ENCODE peak calls at places on chromosomes 4 and X, in six cellular contexts. W is astrocyte of the hippocampus; M is naive thymus-derived CD8-positive, alpha-beta T cell; G is caudate nucleus; J is heart left ventricle; L is mesendoderm. K is an unnamed sample.

GRCh38 chr4:113278324-113278934 is 229.0 kb downstream of the ANK2 start:
- DNase-seq in W (peak), M (peak), G (peak), J (peak), L (peak), K (peak)

GRCh38 chrX:22246620-22247019 is 26.1 kb upstream of the CBLL2 start:
- DNase-seq in W (peak), M (no peak), G (no peak), J (no peak), L (no peak), K (no peak)

GRCh38 chr4:186936496-186937375 is 213.1 kb upstream of the FAT1 start:
- DNase-seq in W (peak), M (no peak), G (no peak), J (no peak), L (no peak), K (no peak)

GRCh38 chrX:53319614-53320542 is 38.5 kb upstream of the IQSEC2 start:
- DNase-seq in W (no peak), M (no peak), G (no peak), J (no peak), L (no peak), K (no peak)

GRCh38 chr4:3387154-3387942 is 54.4 kb upstream of the HGFAC start:
- DNase-seq in W (no peak), M (no peak), G (no peak), J (no peak), L (no peak), K (no peak)

GRCh38 chrX:1453390-1453783 is 678 bp upstream of the ASMTL start:
- DNase-seq in W (no peak), M (peak), G (no peak), J (no peak), L (no peak), K (no peak)

GRCh38 chr4:38310446-38311043 is 350.3 kb downstream of the PTTG2 start:
- DNase-seq in W (peak), M (peak), G (no peak), J (no peak), L (peak), K (peak)

GRCh38 chr4:176607807-176608206 is 184.9 kb downstream of the VEGFC start:
- DNase-seq in W (no peak), M (no peak), G (no peak), J (no peak), L (no peak), K (no peak)

GRCh38 chrX:39619182-39620009 is 478.4 kb downstream of the BCOR start:
- DNase-seq in W (peak), M (no peak), G (no peak), J (no peak), L (peak), K (no peak)

GRCh38 chr4:3320361-3321023 is 27.7 kb downstream of the RGS12 start:
- DNase-seq in W (no peak), M (no peak), G (no peak), J (no peak), L (no peak), K (no peak)

GRCh38 chr4:23930750-23931488 is 41.1 kb upstream of the PPARGC1A start:
- DNase-seq in W (peak), M (no peak), G (peak), J (peak), L (peak), K (no peak)

GRCh38 chr4:174454815-174455473 is 67.3 kb downstream of the HPGD start:
- DNase-seq in W (no peak), M (no peak), G (no peak), J (no peak), L (no peak), K (no peak)

GRCh38 chr4:40848251-40848650 is 98.5 kb downstream of the NSUN7 start:
- DNase-seq in W (no peak), M (no peak), G (no peak), J (no peak), L (peak), K (no peak)

GRCh38 chr4:53313510-53313909 is 52.4 kb downstream of the SCFD2 start:
- DNase-seq in W (peak), M (no peak), G (no peak), J (no peak), L (peak), K (no peak)

GRCh38 chr4:56414135-56414675 is 21.2 kb downstream of the PPAT start:
- DNase-seq in W (peak), M (no peak), G (no peak), J (no peak), L (peak), K (no peak)

GRCh38 chr4:139200506-139200905 is 23.5 kb upstream of the ELF2 start:
- DNase-seq in W (no peak), M (no peak), G (no peak), J (no peak), L (no peak), K (no peak)

GRCh38 chr4:43373201-43373600 is 480.7 kb downstream of the GRXCR1 start:
- DNase-seq in W (no peak), M (no peak), G (no peak), J (no peak), L (no peak), K (no peak)

GRCh38 chrX:18620349-18620748 is 51.6 kb downstream of the RS1 start:
- DNase-seq in W (no peak), M (no peak), G (no peak), J (no peak), L (peak), K (no peak)

GRCh38 chr4:183499389-183499788 is 5.5 kb upstream of the ING2 start:
- DNase-seq in W (peak), M (no peak), G (no peak), J (no peak), L (no peak), K (no peak)

GRCh38 chrX:139932901-139933796 is at the start of gene ATP11C:
- DNase-seq in W (peak), M (peak), G (peak), J (peak), L (peak), K (peak)

GRCh38 chrX:102516314-102516936 is at the start of gene TMSB15A:
- DNase-seq in W (peak), M (peak), G (peak), J (peak), L (peak), K (peak)

GRCh38 chr4:90064196-90064595 is 63.0 kb upstream of the CCSER1 start:
- DNase-seq in W (no peak), M (no peak), G (no peak), J (no peak), L (no peak), K (no peak)

GRCh38 chrX:40103565-40104323 is 6.0 kb upstream of the BCOR start:
- DNase-seq in W (no peak), M (no peak), G (no peak), J (no peak), L (peak), K (no peak)

GRCh38 chr4:128298852-128299251 is 11.2 kb upstream of the PGRMC2 start:
- DNase-seq in W (no peak), M (no peak), G (no peak), J (no peak), L (no peak), K (no peak)

GRCh38 chr4:7411491-7411890 is 23.2 kb downstream of the PSAPL1 start:
- DNase-seq in W (no peak), M (peak), G (no peak), J (no peak), L (no peak), K (no peak)